ENCODE peak calls at places on chromosomes 3 and 15, in five cellular contexts. O is uterus, G is WTC11, H is stomach, I is BJ. K is an unnamed sample.

GRCh38 chr15:88882745-88883144 is 12.6 kb downstream of the HAPLN3 start:
- DNase-seq in O (no peak), G (no peak), H (no peak), I (no peak), K (peak)

GRCh38 chr3:14039149-14039548 is 85.5 kb downstream of the CHCHD4 start:
- DNase-seq in O (no peak), G (no peak), H (no peak), I (no peak), K (no peak)

GRCh38 chr15:98226149-98226548 is 265.6 kb downstream of the ARRDC4 start:
- DNase-seq in O (no peak), G (no peak), H (no peak), I (no peak), K (no peak)

GRCh38 chr15:100131321-100132224 is 210.2 kb downstream of the ADAMTS17 start:
- DNase-seq in O (no peak), G (peak), H (peak), I (no peak), K (no peak)

GRCh38 chr3:131193671-131194291 is 167.1 kb downstream of the NEK11 start:
- DNase-seq in O (no peak), G (no peak), H (no peak), I (no peak), K (peak)

GRCh38 chr15:71146597-71146996 is 31.3 kb downstream of the THSD4 start:
- DNase-seq in O (no peak), G (no peak), H (peak), I (no peak), K (no peak)

GRCh38 chr3:100335137-100335833 is 728 bp downstream of the NIT2 start:
- DNase-seq in O (no peak), G (no peak), H (no peak), I (no peak), K (peak)

GRCh38 chr3:127480196-127480933 is 110.2 kb downstream of the TPRA1 start:
- DNase-seq in O (no peak), G (no peak), H (no peak), I (no peak), K (no peak)

GRCh38 chr15:92618121-92618520 is 37.5 kb downstream of the FAM174B start:
- DNase-seq in O (no peak), G (no peak), H (peak), I (no peak), K (no peak)

GRCh38 chr15:36831125-36831914 is 251.9 kb downstream of the CDIN1 start:
- DNase-seq in O (no peak), G (no peak), H (no peak), I (peak), K (no peak)

GRCh38 chr3:114496021-114496434 is 202.2 kb downstream of the TIGIT start:
- DNase-seq in O (no peak), G (no peak), H (no peak), I (peak), K (peak)

GRCh38 chr3:12138044-12138443 is 20.7 kb downstream of the TIMP4 start:
- DNase-seq in O (no peak), G (peak), H (peak), I (no peak), K (peak)

GRCh38 chr15:68578175-68578959 is 426 bp upstream of the CORO2B start:
- DNase-seq in O (peak), G (peak), H (peak), I (no peak), K (peak)

GRCh38 chr3:106688463-106688862 is 688.8 kb upstream of the CCDC54 start:
- DNase-seq in O (no peak), G (no peak), H (no peak), I (peak), K (peak)

GRCh38 chr3:41632705-41633104 is 329.2 kb downstream of the ULK4 start:
- DNase-seq in O (no peak), G (no peak), H (no peak), I (no peak), K (no peak)

GRCh38 chr3:4429648-4430350 is 37.3 kb downstream of the SUMF1 start:
- DNase-seq in O (no peak), G (no peak), H (no peak), I (no peak), K (no peak)

GRCh38 chr15:63243101-63243500 is 34.3 kb upstream of the APH1B start:
- DNase-seq in O (peak), G (no peak), H (no peak), I (no peak), K (no peak)

GRCh38 chr15:59111267-59111666 is 6.3 kb downstream of the CCNB2 start:
- DNase-seq in O (no peak), G (no peak), H (no peak), I (no peak), K (no peak)

GRCh38 chr15:50009634-50010033 is 109.4 kb downstream of the ATP8B4 start:
- DNase-seq in O (no peak), G (no peak), H (no peak), I (no peak), K (no peak)

GRCh38 chr15:91407237-91407889 is 307.3 kb downstream of the SV2B start:
- DNase-seq in O (no peak), G (no peak), H (no peak), I (no peak), K (peak)

GRCh38 chr3:148360046-148360445 is 337.7 kb upstream of the AGTR1 start:
- DNase-seq in O (no peak), G (no peak), H (no peak), I (no peak), K (no peak)

GRCh38 chr3:99862208-99862607 is 44.5 kb downstream of the CMSS1 start:
- DNase-seq in O (no peak), G (no peak), H (no peak), I (peak), K (no peak)

GRCh38 chr3:62562596-62562995 is 189.2 kb upstream of the FEZF2 start:
- DNase-seq in O (no peak), G (no peak), H (no peak), I (no peak), K (peak)

GRCh38 chr15:99114511-99115299 is 9.8 kb downstream of the SYNM start:
- DNase-seq in O (no peak), G (no peak), H (no peak), I (no peak), K (no peak)

GRCh38 chr15:95903352-95903751 is 427.1 kb upstream of the NR2F2 start:
- DNase-seq in O (no peak), G (no peak), H (no peak), I (no peak), K (no peak)

GRCh38 chr3:23992051-23992628 is 47.1 kb downstream of the NR1D2 start:
- DNase-seq in O (peak), G (no peak), H (no peak), I (no peak), K (peak)

GRCh38 chr3:197280156-197280555 is 18.3 kb downstream of the DLG1 start:
- DNase-seq in O (no peak), G (no peak), H (no peak), I (no peak), K (no peak)

GRCh38 chr3:18559323-18559972 is 134.3 kb upstream of the SATB1 start:
- DNase-seq in O (no peak), G (peak), H (peak), I (no peak), K (peak)

GRCh38 chr15:89893027-89893426 is 767 bp downstream of the AP3S2 start:
- DNase-seq in O (no peak), G (no peak), H (no peak), I (no peak), K (no peak)

GRCh38 chr15:81531141-81531592 is 157.2 kb upstream of the TMC3 start:
- DNase-seq in O (no peak), G (peak), H (no peak), I (no peak), K (no peak)

GRCh38 chr15:57301307-57301706 is 75.0 kb upstream of the CGNL1 start:
- DNase-seq in O (no peak), G (no peak), H (no peak), I (no peak), K (no peak)

GRCh38 chr3:146130881-146131371 is 30.1 kb downstream of the PLOD2 start:
- DNase-seq in O (no peak), G (no peak), H (no peak), I (peak), K (no peak)

GRCh38 chr3:46880884-46881818 is 3.6 kb downstream of the PTH1R start:
- DNase-seq in O (peak), G (peak), H (no peak), I (no peak), K (no peak)

GRCh38 chr15:60962087-60962486 is 267.0 kb downstream of the RORA start:
- DNase-seq in O (no peak), G (no peak), H (no peak), I (no peak), K (no peak)

GRCh38 chr15:60966316-60966715 is 262.8 kb downstream of the RORA start:
- DNase-seq in O (no peak), G (no peak), H (no peak), I (no peak), K (no peak)

GRCh38 chr15:60966746-60967145 is 262.4 kb downstream of the RORA start:
- DNase-seq in O (no peak), G (no peak), H (no peak), I (no peak), K (no peak)

GRCh38 chr15:60963557-60963956 is 265.5 kb downstream of the RORA start:
- DNase-seq in O (no peak), G (no peak), H (no peak), I (no peak), K (no peak)

DNA sequence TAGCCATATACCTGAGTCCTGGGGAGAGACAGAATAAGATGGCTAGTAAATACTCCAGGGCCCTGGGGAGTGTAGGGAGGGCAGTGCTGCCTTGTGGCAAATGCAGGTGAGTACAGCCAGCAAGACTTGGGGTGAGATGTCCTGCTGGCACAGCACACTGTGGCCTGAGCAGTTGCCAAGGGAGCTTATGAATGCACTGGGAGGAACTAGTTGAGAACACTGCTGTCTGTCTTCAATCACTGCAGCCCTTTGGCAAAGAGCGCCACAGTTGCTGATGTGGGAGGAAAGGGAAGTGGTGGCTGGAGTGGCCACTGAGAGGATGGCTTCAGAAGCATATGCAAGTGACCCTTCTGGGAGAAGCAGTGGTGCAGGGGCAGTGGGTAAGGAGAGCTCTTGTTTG is 264.6 kb downstream of the RORA start:
- DNase-seq in O (no peak), G (no peak), H (no peak), I (no peak), K (peak)
- TF ChIP-seq CTCF in O (no peak), G (no peak), H (no peak), I (no peak), K (no peak)

DNA sequence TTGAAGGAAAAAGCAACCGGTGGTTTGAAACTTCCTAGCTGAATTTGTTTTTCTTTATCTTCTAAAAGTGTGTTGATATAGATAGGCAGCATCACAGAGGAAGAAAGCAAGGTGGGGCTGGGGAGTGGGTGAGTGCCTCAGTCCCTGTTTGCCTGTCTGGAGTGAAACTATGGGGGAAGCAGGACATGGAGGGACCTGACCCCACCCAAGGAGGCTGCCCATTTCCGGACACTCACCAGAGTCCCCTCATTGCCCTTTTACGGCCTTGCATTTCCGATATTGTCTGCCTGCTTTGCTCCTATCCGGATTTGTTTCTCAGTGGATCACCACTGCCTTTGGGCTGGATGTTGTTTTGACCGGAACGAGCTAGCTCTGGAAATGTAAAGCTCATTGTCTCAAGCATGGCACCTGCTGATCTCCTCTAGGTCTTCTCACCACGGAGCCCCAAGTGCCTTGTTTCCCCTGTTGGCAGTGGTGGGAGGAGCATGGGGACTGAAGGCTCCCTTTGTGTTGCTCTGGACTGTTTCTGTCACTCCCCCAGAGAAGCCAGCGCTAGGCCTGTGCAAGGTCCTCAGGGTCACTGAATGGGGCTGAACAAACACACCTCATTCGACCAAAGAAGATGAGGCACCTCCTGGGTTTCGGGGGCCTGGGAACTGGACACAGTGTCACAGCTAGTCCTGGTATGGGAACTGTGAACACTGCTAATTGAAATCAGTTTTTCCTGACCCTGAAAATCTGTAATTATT is 7.0 kb downstream of the CLDN11 start:
- DNase-seq in O (no peak), G (peak), H (no peak), I (no peak), K (no peak)
- TF ChIP-seq CTCF in O (no peak), G (no peak), H (no peak), I (no peak), K (no peak)

GRCh38 chr3:71497367-71497925 is 86.1 kb downstream of the FOXP1 start:
- DNase-seq in O (no peak), G (peak), H (no peak), I (no peak), K (no peak)

GRCh38 chr3:71498543-71498942 is 85.0 kb downstream of the FOXP1 start:
- DNase-seq in O (no peak), G (no peak), H (no peak), I (no peak), K (no peak)

GRCh38 chr3:71495708-71496472 is 87.6 kb downstream of the FOXP1 start:
- DNase-seq in O (peak), G (no peak), H (no peak), I (peak), K (peak)

GRCh38 chr3:71499477-71499876 is 84.1 kb downstream of the FOXP1 start:
- DNase-seq in O (no peak), G (no peak), H (no peak), I (no peak), K (no peak)

DNA sequence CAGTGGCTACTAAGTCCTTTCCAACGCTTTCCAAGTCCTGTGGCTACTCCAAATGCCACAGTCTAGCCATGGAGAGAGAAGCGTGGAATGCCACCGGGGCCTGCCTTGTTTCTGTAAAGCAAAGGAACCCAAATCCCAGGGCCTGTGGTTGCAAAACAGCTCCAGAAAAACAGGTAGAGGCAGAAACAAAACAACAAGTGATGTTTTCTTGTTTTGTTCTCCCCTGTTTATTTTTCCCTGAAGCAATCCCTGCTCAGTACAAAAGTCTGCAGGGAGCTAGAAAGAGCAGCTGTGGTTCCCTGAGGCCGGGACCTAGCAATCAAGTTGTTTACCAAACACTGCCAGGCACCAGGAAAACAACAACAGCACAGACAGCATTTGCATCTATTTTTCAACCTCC is 85.5 kb downstream of the FOXP1 start:
- DNase-seq in O (no peak), G (peak), H (no peak), I (no peak), K (no peak)
- TF ChIP-seq CTCF in O (no peak), G (no peak), H (no peak), I (no peak), K (no peak)

DNA sequence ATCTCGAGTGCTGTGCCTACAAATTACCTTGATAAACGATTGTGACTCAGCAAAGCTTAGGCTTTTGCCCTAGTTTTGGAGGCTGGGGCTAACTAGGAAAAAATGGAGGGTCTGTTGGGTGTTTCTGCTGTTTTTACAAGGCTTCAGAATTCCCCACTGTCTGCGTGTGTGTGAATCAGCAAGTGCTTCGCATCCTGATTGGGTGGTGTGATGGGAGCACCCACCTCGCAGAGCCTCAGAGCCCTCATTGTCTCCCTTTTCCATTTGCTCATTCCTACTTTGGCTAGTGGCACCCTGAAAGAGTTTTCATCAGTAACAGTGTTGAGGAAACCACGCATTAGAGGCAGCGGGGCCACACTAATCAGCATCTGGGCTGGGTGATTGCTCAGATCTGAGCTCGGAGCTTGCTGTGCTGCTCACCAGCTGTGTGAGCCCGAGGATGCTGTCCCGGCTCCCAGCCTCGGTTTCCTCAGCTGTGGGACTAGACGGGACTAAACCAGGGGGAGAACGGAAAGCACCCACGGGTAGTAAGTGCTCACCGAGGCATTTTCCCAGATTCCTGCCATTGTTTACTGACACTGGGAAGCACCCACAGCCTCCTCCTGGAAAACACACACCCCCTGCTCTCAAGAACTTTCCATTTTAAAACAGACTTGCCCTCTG is 40.6 kb downstream of the GOLGA8S start:
- DNase-seq in O (no peak), G (no peak), H (no peak), I (no peak), K (no peak)
- TF ChIP-seq CTCF in O (no peak), G (no peak), H (no peak), I (no peak), K (no peak)

GRCh38 chr3:133945696-133946095 is 50.0 kb upstream of the RAB6B start:
- DNase-seq in O (no peak), G (no peak), H (no peak), I (no peak), K (peak)
- TF ChIP-seq CTCF in O (no peak), G (no peak), H (no peak), I (no peak), K (no peak)

GRCh38 chr3:68997887-68998286 is 15.6 kb downstream of the EOGT start:
- DNase-seq in O (no peak), G (no peak), H (no peak), I (no peak), K (no peak)
- TF ChIP-seq CTCF in O (no peak), G (no peak), H (no peak), I (no peak), K (no peak)

GRCh38 chr15:55835866-55836265 is 92.9 kb upstream of the PRTG start:
- DNase-seq in O (no peak), G (no peak), H (no peak), I (no peak), K (no peak)
- TF ChIP-seq CTCF in O (no peak), G (no peak), H (no peak), I (no peak), K (no peak)

DNA sequence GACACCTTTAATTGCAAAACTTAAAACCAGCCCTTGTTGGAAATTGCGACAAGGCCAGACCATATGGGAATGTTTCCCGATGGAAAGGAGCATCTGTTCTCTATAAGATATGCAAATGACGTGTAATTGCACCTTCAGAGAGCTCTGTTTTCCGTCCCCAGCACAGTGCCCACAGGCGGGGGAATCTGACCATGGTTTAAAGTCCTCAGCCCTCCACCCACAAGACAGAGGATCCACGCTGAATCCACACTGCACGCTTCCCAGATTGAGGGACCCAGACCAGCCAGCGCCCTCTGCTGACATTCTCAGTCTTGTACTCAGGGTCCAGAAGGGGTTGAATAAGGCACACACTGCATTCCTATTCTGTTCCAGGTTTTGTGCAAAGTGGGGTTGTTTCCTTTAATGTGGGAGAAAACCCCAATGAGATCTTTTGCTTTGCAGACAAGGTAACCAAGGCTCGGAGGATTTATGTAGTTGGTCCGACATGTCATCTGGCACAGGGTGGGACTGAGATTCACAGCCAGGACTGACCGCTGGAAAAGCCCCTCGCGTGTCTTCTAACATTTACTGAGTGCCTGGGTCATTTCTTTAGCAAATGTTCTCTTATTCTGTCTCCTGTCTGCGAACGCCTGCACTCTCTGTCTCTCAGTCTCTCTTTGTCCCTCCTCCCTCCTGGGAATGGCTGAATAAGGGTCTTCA is 36.8 kb upstream of the KLHL25 start:
- DNase-seq in O (peak), G (peak), H (peak), I (no peak), K (peak)
- TF ChIP-seq CTCF in O (peak), G (peak), H (peak), I (peak), K (peak)

GRCh38 chr15:40807888-40808194 is 568 bp upstream of the DNAJC17 start:
- DNase-seq in O (no peak), G (no peak), H (no peak), I (no peak), K (no peak)

GRCh38 chr15:40806672-40807027 is 239 bp upstream of the ZFYVE19 start:
- DNase-seq in O (no peak), G (no peak), H (no peak), I (no peak), K (no peak)

GRCh38 chr15:40803076-40803475 is 3.8 kb upstream of the ZFYVE19 start:
- DNase-seq in O (no peak), G (no peak), H (no peak), I (no peak), K (no peak)

GRCh38 chr15:40807028-40807887 is at the start of the genes DNAJC17 and ZFYVE19:
- DNase-seq in O (peak), G (peak), H (peak), I (peak), K (peak)

GRCh38 chr15:40803688-40804087 is 3.2 kb upstream of the ZFYVE19 start:
- DNase-seq in O (no peak), G (no peak), H (no peak), I (no peak), K (no peak)
- TF ChIP-seq CTCF in O (no peak), G (no peak), H (no peak), I (no peak), K (no peak)